ENCODE peak calls at places on chromosomes 2 and 18, in ten cellular contexts. N is fibroblast of lung, T is H1, I is kidney, B is fibroblast of pulmonary artery, Q is left lung, O is GM23248, G is tibial artery, A is AG04450, E is astrocyte of the cerebellum. S is an unnamed sample.

GRCh38 chr2:146238254-146238961 is 1606.4 kb upstream of the ACVR2A start:
- DNase-seq in N (no peak), E (no peak), O (no peak), T (no peak), Q (no peak), B (no peak), G (no peak), A (no peak), I (no peak), S (no peak)

GRCh38 chr18:3062798-3063563 is 50.0 kb upstream of the LPIN2 start:
- DNase-seq in I (peak), E (no peak), G (peak), B (peak), Q (peak), T (peak), O (peak), N (peak), A (no peak), S (peak)

GRCh38 chr2:101766871-101767739 is 69.6 kb downstream of the MAP4K4 start:
- DNase-seq in E (peak), I (no peak), T (no peak), A (peak), Q (no peak), O (peak), B (peak), N (peak), G (no peak), S (no peak)

GRCh38 chr18:46675112-46675511 is 18.1 kb upstream of the LOXHD1 start:
- DNase-seq in N (no peak), Q (no peak), E (no peak), G (no peak), A (no peak), I (no peak), B (no peak), T (no peak), O (no peak), S (no peak)

GRCh38 chr18:35005963-35006577 is 35.1 kb upstream of the MAPRE2 start:
- DNase-seq in O (peak), A (peak), Q (no peak), E (peak), T (no peak), B (peak), N (peak), G (no peak), I (no peak), S (peak)

GRCh38 chr2:62826141-62826540 is 120.6 kb downstream of the EHBP1 start:
- DNase-seq in Q (no peak), N (no peak), A (no peak), G (no peak), E (no peak), B (peak), I (no peak), T (no peak), O (peak), S (no peak)

GRCh38 chr2:231512222-231512621 is 18.0 kb downstream of the NMUR1 start:
- DNase-seq in A (no peak), Q (no peak), O (no peak), G (peak), N (no peak), E (no peak), I (no peak), T (no peak), B (peak), S (no peak)

GRCh38 chr18:45353530-45353929 is 261.7 kb upstream of the SLC14A2 start:
- DNase-seq in Q (no peak), I (no peak), N (no peak), B (no peak), A (no peak), G (no peak), E (no peak), O (peak), T (no peak), S (no peak)

GRCh38 chr18:13216092-13216582 is 2.4 kb upstream of the LDLRAD4 start:
- DNase-seq in G (peak), T (no peak), I (peak), Q (peak), N (peak), A (no peak), E (peak), O (peak), B (peak), S (peak)

GRCh38 chr18:13218376-13219011 is at the start of gene LDLRAD4:
- DNase-seq in N (no peak), B (no peak), Q (no peak), I (peak), A (no peak), E (no peak), G (peak), T (peak), O (peak), S (no peak)

GRCh38 chr18:13217971-13218375 is 587 bp upstream of the LDLRAD4 start:
- DNase-seq in T (peak), O (no peak), G (no peak), N (no peak), A (no peak), B (no peak), E (no peak), Q (no peak), I (no peak), S (no peak)

GRCh38 chr18:13216732-13217465 is 1.7 kb upstream of the LDLRAD4 start:
- DNase-seq in N (no peak), G (peak), I (no peak), O (peak), A (no peak), T (peak), E (no peak), B (no peak), Q (no peak), S (no peak)

GRCh38 chr18:13217466-13217961 is 1.0 kb upstream of the LDLRAD4 start:
- DNase-seq in A (no peak), E (no peak), I (peak), B (peak), N (no peak), G (peak), O (peak), T (peak), Q (no peak), S (no peak)
- H3K4me3 ChIP-seq in A (peak), E (peak), I (no peak), B (peak), N (no peak), G (peak), O (peak), T (peak), Q (peak), S (peak)

DNA sequence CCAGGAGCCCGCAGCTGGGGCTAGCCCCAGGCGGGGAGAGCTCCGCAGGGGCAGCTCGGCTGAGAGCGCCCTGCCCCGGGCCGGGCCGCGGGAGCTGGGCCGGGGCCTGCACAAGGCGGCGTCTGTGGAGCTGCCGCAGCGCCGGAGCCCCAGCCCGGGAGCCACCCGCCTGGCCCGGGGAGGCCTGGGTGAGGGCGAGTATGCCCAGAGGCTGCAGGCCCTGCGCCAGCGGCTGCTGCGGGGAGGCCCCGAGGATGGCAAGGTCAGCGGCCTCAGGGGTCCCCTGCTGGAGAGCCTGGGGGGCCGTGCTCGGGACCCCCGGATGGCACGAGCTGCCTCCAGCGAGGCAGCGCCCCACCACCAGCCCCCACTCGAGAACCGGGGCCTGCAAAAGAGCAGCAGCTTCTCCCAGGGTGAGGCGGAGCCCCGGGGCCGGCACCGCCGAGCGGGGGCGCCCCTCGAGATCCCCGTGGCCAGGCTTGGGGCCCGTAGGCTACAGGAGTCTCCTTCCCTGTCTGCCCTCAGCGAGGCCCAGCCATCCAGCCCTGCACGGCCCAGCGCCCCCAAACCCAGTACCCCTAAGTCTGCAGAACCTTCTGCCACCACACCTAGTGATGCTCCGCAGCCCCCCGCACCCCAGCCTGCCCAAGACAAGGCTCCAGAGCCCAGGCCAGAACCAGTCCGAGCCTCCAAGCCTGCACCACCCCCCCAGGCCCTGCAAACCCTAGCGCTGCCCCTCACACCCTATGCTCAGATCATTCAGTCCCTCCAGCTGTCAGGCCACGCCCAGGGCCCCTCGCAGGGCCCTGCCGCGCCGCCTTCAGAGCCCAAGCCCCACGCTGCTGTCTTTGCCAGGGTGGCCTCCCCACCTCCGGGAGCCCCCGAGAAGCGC is 15.0 kb upstream of the GMPPA start:
- DNase-seq in N (no peak), E (no peak), T (peak), G (no peak), B (no peak), I (no peak), O (no peak), A (no peak), Q (no peak), S (no peak)
- H3K4me3 ChIP-seq in N (no peak), E (no peak), T (peak), G (peak), B (no peak), I (no peak), O (peak), A (no peak), Q (no peak), S (peak)

GRCh38 chr2:134290363-134290762 is 36.5 kb downstream of the MGAT5 start:
- DNase-seq in A (no peak), Q (no peak), N (no peak), O (no peak), I (no peak), G (no peak), B (no peak), E (no peak), T (no peak), S (no peak)
- H3K4me3 ChIP-seq in A (no peak), Q (no peak), N (no peak), O (no peak), I (no peak), G (no peak), B (no peak), E (no peak), T (no peak), S (no peak)

GRCh38 chr2:238493411-238493810 is 66.7 kb downstream of the ASB1 start:
- DNase-seq in O (no peak), A (no peak), I (no peak), G (no peak), T (no peak), Q (no peak), B (no peak), E (no peak), N (no peak), S (no peak)

GRCh38 chr2:238493880-238494572 is 67.3 kb downstream of the ASB1 start:
- DNase-seq in E (no peak), B (no peak), G (no peak), T (peak), N (no peak), I (no peak), Q (no peak), A (no peak), O (no peak), S (no peak)

GRCh38 chr2:238495422-238495821 is 68.7 kb downstream of the ASB1 start:
- DNase-seq in A (no peak), G (no peak), N (no peak), I (no peak), Q (no peak), E (no peak), B (no peak), T (peak), O (no peak), S (no peak)

GRCh38 chr2:238492905-238493304 is 66.2 kb downstream of the ASB1 start:
- DNase-seq in B (no peak), O (no peak), A (no peak), E (no peak), I (no peak), N (no peak), T (no peak), G (no peak), Q (no peak), S (no peak)

GRCh38 chr2:238494573-238494961 is 67.8 kb downstream of the ASB1 start:
- DNase-seq in T (peak), Q (no peak), B (no peak), N (no peak), E (no peak), A (no peak), I (no peak), O (no peak), G (no peak), S (no peak)
- H3K4me3 ChIP-seq in T (no peak), Q (no peak), B (no peak), N (no peak), E (no peak), A (no peak), I (no peak), O (no peak), G (no peak), S (no peak)

S was measured in NT2/D1.